ENCODE peak calls at places on chromosomes 1 and 21, in four cellular contexts. D is mucosa of descending colon, A is lower lobe of right lung, C is mesendoderm. Y is an unnamed sample. For H3K4me1, the result is how much of the 10 kb centered on the place peaks cover.

GRCh38 chr1:20124451-20125057 is 5.2 kb upstream of the PLA2G2D start:
- DNase-seq in D (peak), A (no peak), C (no peak), Y (no peak)

GRCh38 chr1:63935148-63935547 is 161.3 kb downstream of the ROR1 start:
- DNase-seq in D (no peak), A (no peak), C (no peak), Y (no peak)

GRCh38 chr1:56433056-56433577 is 146.2 kb downstream of the PLPP3 start:
- DNase-seq in D (no peak), A (no peak), C (no peak), Y (no peak)

GRCh38 chr1:206851611-206852010 is 13.8 kb upstream of the IL20 start:
- DNase-seq in D (no peak), A (no peak), C (no peak), Y (no peak)

GRCh38 chr21:35222021-35222420 is 172.9 kb upstream of the RUNX1 start:
- DNase-seq in D (no peak), A (no peak), C (peak), Y (no peak)

GRCh38 chr1:244969355-244970235 is 105.3 kb upstream of the HNRNPU start:
- DNase-seq in D (peak), A (peak), C (peak), Y (peak)

GRCh38 chr1:207893737-207894582 is 17.0 kb downstream of the CD34 start:
- DNase-seq in D (no peak), A (no peak), C (no peak), Y (no peak)

GRCh38 chr1:154014154-154014910 is 23.8 kb downstream of the RPS27 start:
- DNase-seq in D (no peak), A (no peak), C (no peak), Y (no peak)

GRCh38 chr1:27574871-27575831 is 28.8 kb downstream of the AHDC1 start:
- DNase-seq in D (peak), A (peak), C (peak), Y (peak)

GRCh38 chr1:151847867-151848596 is 5.5 kb downstream of the THEM5 start:
- DNase-seq in D (no peak), A (no peak), C (no peak), Y (no peak)

GRCh38 chr1:23960291-23960718 is 677 bp downstream of the PNRC2 start:
- DNase-seq in D (no peak), A (no peak), C (no peak), Y (no peak)

GRCh38 chr1:100921110-100921706 is 25.3 kb downstream of the SLC30A7 start:
- DNase-seq in D (peak), A (no peak), C (peak), Y (no peak)

GRCh38 chr1:39525366-39526165 is 34.1 kb downstream of the BMP8A start:
- DNase-seq in D (peak), A (no peak), C (no peak), Y (no peak)

GRCh38 chr1:160399544-160400283 is 650 bp upstream of the VANGL2 start:
- DNase-seq in D (no peak), A (no peak), C (peak), Y (no peak)

GRCh38 chr1:75614455-75615379 is 3.8 kb upstream of the SLC44A5 start:
- DNase-seq in D (peak), A (peak), C (peak), Y (peak)

GRCh38 chr1:84849312-84849711 is 43.7 kb downstream of the LPAR3 start:
- DNase-seq in D (no peak), A (no peak), C (peak), Y (no peak)

GRCh38 chr1:18929686-18930085 is 26.8 kb downstream of the IFFO2 start:
- DNase-seq in D (no peak), A (no peak), C (no peak), Y (no peak)

GRCh38 chr1:2632561-2633361 is at the start of gene MMEL1:
- DNase-seq in D (peak), A (no peak), C (no peak), Y (no peak)

GRCh38 chr1:29365906-29366670 is 129.8 kb downstream of the PTPRU start:
- DNase-seq in D (no peak), A (no peak), C (no peak), Y (no peak)

GRCh38 chr1:32701951-32702598 is 495 bp downstream of the SYNC start:
- DNase-seq in D (peak), A (peak), C (no peak), Y (no peak)

GRCh38 chr1:60984066-60984799 is 98.1 kb upstream of the NFIA start:
- DNase-seq in D (peak), A (no peak), C (no peak), Y (no peak)

GRCh38 chr1:6166655-6167390 is 13.3 kb downstream of the CHD5 start:
- DNase-seq in D (no peak), A (peak), C (no peak), Y (no peak)

GRCh38 chr1:28860332-28861073 is 48.5 kb downstream of the OPRD1 start:
- DNase-seq in D (peak), A (no peak), C (no peak), Y (no peak)

GRCh38 chr1:45793942-45794604 is 9.3 kb upstream of the MAST2 start:
- DNase-seq in D (no peak), A (no peak), C (no peak), Y (no peak)

GRCh38 chr1:91813813-91814212 is 72.1 kb downstream of the TGFBR3 start:
- DNase-seq in D (no peak), A (no peak), C (no peak), Y (no peak)

GRCh38 chr1:211908453-211908852 is 77.9 kb upstream of the LPGAT1 start:
- DNase-seq in D (no peak), A (no peak), C (no peak), Y (no peak)

GRCh38 chr1:237124856-237125462 is 83.0 kb downstream of the RYR2 start:
- DNase-seq in D (peak), A (no peak), C (peak), Y (no peak)

GRCh38 chr1:84505167-84506001 is 802 bp upstream of the SPATA1 start:
- DNase-seq in D (peak), A (no peak), C (peak), Y (no peak)

GRCh38 chr1:225527575-225527974 is 99.7 kb upstream of the LBR start:
- DNase-seq in D (peak), A (no peak), C (no peak), Y (no peak)

GRCh38 chr1:225524570-225524969 is 96.7 kb upstream of the LBR start:
- DNase-seq in D (no peak), A (no peak), C (no peak), Y (no peak)

GRCh38 chr1:225526878-225527277 is 99.0 kb upstream of the LBR start:
- DNase-seq in D (no peak), A (no peak), C (no peak), Y (no peak)

GRCh38 chr1:225523214-225523613 is 95.4 kb upstream of the LBR start:
- DNase-seq in D (peak), A (no peak), C (no peak), Y (no peak)

GRCh38 chr1:225525377-225525776 is 97.5 kb upstream of the LBR start:
- DNase-seq in D (no peak), A (no peak), C (no peak), Y (no peak)
- H3K4me1 ChIP-seq in D (under half), A (under half), C (under half), Y (under half)

GRCh38 chr1:230107941-230108340 is 40.9 kb downstream of the GALNT2 start:
- DNase-seq in D (no peak), A (no peak), C (no peak), Y (no peak)
- H3K4me1 ChIP-seq in D (half or more), A (half or more), C (under half), Y (under half)

DNA sequence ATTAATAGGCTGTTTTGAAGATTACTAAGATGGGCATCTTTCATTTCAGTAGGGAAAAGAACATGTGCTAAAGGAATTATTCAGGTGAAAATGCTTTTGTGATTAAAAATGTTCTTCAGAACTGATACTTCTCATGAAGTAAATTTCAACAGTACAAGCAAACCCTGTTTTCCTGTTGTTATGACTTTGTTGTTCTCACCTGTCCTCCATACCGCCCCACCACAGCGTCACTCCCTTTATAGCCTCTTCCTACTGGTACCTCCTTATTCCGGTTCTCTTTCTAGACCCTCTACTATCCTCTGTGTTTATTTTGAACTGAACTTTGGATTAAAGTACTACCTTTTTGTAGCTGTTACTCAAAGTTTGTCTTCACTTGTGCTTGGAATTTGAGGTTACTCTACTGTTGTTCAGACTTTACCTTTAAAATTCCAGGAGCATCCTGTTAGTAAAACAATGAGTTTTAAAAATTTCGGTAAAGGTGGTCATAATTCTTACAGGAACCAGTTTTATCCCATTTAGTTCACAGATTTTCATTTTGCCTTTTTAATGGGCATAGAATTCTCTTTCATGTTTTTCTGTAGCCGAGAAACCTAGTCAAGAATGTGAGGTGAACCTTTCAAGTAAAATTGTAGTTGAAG is 10.9 kb downstream of the CNST start:
- DNase-seq in D (no peak), A (no peak), C (no peak), Y (no peak)
- H3K4me1 ChIP-seq in D (under half), A (half or more), C (under half), Y (under half)

DNA sequence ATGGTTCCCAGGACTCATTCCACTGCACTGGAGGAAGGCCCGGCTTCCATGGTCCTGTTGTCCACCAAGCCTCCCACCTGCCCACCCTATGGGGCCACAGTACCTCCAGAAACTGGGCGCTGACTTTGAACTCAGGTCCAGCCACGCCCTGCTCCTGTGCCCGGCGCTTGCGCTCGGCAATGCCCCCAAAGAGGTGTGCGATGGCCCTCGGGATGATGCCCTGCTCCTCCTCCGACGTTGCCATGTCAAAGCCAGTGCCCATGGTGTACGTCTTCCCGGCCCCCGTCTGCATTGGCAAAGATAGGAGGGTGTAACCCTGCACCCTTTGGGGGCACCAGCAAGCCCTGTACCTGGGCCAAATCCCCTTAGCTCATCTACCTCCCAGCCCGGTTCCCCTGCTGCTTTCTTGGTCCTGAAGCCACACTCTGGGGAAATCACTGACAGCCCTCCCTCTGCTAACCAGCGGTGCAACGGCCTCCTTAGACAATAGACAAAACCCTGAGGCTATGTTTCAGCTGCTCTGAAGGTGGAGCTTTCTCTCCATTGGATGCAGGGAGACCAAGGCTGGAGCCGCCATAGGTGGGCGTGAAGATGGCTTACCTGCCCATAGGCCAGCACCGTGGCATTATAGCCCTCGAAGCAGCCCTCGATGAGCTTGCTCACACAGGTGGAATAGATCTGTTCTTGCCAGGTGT is 14.7 kb downstream of the KIF21B start:
- DNase-seq in D (no peak), A (peak), C (peak), Y (no peak)
- H3K4me1 ChIP-seq in D (under half), A (under half), C (under half), Y (under half)

GRCh38 chr1:226945858-226946245 is 5.8 kb downstream of the COQ8A start:
- DNase-seq in D (no peak), A (no peak), C (no peak), Y (no peak)
- H3K4me1 ChIP-seq in D (half or more), A (under half), C (under half), Y (under half)

GRCh38 chr1:22039594-22040347 is 12.7 kb upstream of the CDC42 start:
- DNase-seq in D (peak), A (peak), C (peak), Y (no peak)
- H3K4me1 ChIP-seq in D (under half), A (under half), C (under half), Y (under half)

GRCh38 chr1:16998589-16998988 is 13.1 kb downstream of the ATP13A2 start:
- DNase-seq in D (no peak), A (no peak), C (no peak), Y (no peak)
- H3K4me1 ChIP-seq in D (under half), A (under half), C (under half), Y (under half)

DNA sequence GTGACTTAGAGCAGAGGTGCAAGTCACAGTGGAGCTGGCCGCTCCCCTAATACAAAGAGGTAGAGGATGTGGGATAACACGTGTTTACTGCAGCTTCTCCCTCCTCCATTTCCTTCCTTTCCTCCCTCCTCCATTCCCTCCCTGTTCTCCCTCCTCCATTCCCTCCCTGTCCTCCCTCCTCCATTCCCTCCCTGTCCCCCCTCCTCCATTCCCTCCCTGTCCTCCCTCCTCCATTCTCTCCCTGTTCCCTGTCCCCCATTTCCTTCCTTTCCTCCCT is 124.0 kb downstream of the CRYAA start:
- DNase-seq in D (no peak), A (no peak), C (no peak), Y (no peak)
- H3K4me1 ChIP-seq in D (under half), A (under half), C (under half), Y (under half)

DNA sequence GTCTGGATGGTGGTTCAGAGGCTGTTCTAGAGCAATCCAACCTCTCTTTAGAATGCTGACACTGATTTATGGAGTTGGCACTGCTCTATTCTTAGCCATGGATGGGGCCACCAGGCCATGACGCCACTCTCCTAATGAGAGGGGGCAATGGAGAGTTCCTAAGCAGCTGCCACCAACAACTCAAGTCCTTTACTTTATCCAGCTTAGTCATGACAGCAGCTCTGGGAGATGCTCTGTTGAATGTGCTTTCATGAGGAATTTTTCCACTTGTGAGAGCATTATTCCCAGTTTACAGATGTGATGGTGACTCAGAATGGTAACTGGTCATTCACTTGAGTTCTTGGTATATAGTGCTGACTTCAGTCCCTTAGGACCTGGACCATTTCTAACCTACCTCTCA is 366.3 kb downstream of the HHAT start:
- DNase-seq in D (no peak), A (no peak), C (no peak), Y (no peak)
- H3K4me1 ChIP-seq in D (under half), A (under half), C (under half), Y (under half)

DNA sequence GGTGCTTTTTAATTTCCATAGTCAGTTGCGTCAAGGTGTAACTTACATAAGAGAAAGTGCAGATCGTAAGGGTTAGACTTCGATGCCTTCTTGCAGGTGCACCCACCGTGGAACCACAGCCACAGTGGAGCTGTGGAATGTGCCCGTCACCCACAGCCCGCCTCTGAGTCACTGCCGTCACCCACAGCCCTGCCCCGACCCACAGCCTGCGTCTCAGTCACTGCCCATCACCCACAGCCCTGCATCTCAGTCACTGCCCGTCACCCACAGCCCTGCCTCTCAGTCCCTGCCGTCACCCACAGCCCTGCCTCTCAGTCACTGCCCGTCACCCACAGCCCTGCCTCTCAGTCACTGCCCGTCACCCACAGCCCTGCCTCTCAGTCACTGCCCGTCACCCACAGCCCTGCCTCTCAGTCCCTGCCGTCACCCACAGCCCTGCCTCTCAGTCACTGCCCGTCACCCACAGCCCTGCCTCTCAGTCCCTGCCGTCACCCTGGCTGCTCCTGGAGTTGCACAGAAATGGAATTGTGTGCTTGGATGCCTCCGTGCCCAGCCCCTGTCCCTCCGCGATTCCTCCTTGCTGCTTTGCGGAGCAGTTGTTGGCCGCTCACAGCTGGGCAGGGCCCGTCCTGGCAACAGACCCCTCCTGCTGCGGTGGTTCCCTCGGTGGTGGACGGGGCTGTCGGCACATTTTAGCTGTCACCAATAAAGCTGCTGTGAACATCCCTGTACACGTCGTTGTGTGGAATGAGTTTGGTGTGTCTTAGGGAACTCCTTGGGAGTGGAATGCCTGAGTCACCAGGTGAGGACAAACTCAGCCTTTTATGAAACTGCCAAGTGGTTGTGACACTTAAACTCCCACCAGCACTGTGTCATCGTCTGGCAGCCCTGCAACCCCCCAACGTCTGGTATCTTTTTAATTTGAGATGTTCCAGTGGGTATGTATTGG is 44.9 kb upstream of the COL6A2 start:
- DNase-seq in D (no peak), A (peak), C (peak), Y (no peak)
- H3K4me1 ChIP-seq in D (under half), A (under half), C (under half), Y (under half)

Y was measured in upper lobe of left lung.